ENCODE peak calls at places on chromosomes 1 and 21, in seven cellular contexts. One of them, this sample, is unnamed.

GRCh38 chr1:50661626-50662025 is 238.4 kb upstream of the DMRTA2 start:
- DNase-seq in body of pancreas: no peak
- DNase-seq in esophagus squamous epithelium: no peak
- DNase-seq in nephron progenitor cell: no peak
- DNase-seq in neural crest cell: no peak
- DNase-seq in RWPE1: no peak
- DNase-seq in heart left ventricle: no peak
- DNase-seq in this sample: no peak

GRCh38 chr1:37497832-37498231 is 16.7 kb downstream of the MEAF6 start:
- DNase-seq in neural crest cell: no peak
- DNase-seq in RWPE1: no peak
- DNase-seq in heart left ventricle: no peak
- DNase-seq in body of pancreas: peak
- DNase-seq in esophagus squamous epithelium: no peak
- DNase-seq in nephron progenitor cell: no peak
- DNase-seq in this sample: no peak

GRCh38 chr1:39134768-39135333 is 69.6 kb upstream of the MACF1 start:
- DNase-seq in RWPE1: no peak
- DNase-seq in heart left ventricle: no peak
- DNase-seq in body of pancreas: no peak
- DNase-seq in esophagus squamous epithelium: no peak
- DNase-seq in neural crest cell: no peak
- DNase-seq in nephron progenitor cell: no peak
- DNase-seq in this sample: no peak

GRCh38 chr1:236685205-236685916 is 938 bp upstream of the ACTN2 start:
- DNase-seq in body of pancreas: no peak
- DNase-seq in nephron progenitor cell: no peak
- DNase-seq in neural crest cell: no peak
- DNase-seq in heart left ventricle: no peak
- DNase-seq in esophagus squamous epithelium: no peak
- DNase-seq in RWPE1: no peak
- DNase-seq in this sample: no peak

GRCh38 chr1:44289530-44289929 is 65.5 kb downstream of the ERI3 start:
- DNase-seq in neural crest cell: no peak
- DNase-seq in body of pancreas: peak
- DNase-seq in RWPE1: no peak
- DNase-seq in esophagus squamous epithelium: no peak
- DNase-seq in nephron progenitor cell: no peak
- DNase-seq in heart left ventricle: no peak
- DNase-seq in this sample: no peak

GRCh38 chr1:66947267-66947666 is 22.5 kb downstream of the MIER1 start:
- DNase-seq in esophagus squamous epithelium: no peak
- DNase-seq in heart left ventricle: no peak
- DNase-seq in RWPE1: no peak
- DNase-seq in nephron progenitor cell: no peak
- DNase-seq in body of pancreas: no peak
- DNase-seq in neural crest cell: no peak
- DNase-seq in this sample: no peak

GRCh38 chr1:156876281-156876680 is 15.6 kb downstream of the NTRK1 start:
- DNase-seq in neural crest cell: no peak
- DNase-seq in esophagus squamous epithelium: no peak
- DNase-seq in body of pancreas: no peak
- DNase-seq in RWPE1: no peak
- DNase-seq in heart left ventricle: peak
- DNase-seq in nephron progenitor cell: peak
- DNase-seq in this sample: no peak

GRCh38 chr1:22111620-22112019 is 31.3 kb downstream of the WNT4 start:
- DNase-seq in esophagus squamous epithelium: no peak
- DNase-seq in neural crest cell: no peak
- DNase-seq in heart left ventricle: no peak
- DNase-seq in RWPE1: no peak
- DNase-seq in body of pancreas: no peak
- DNase-seq in nephron progenitor cell: no peak
- DNase-seq in this sample: no peak

GRCh38 chr1:113027008-113027407 is 46.0 kb upstream of the LRIG2 start:
- DNase-seq in heart left ventricle: no peak
- DNase-seq in esophagus squamous epithelium: no peak
- DNase-seq in RWPE1: no peak
- DNase-seq in nephron progenitor cell: peak
- DNase-seq in body of pancreas: no peak
- DNase-seq in neural crest cell: no peak
- DNase-seq in this sample: no peak

GRCh38 chr1:6103111-6103853 is 57.6 kb downstream of the KCNAB2 start:
- DNase-seq in esophagus squamous epithelium: no peak
- DNase-seq in nephron progenitor cell: peak
- DNase-seq in RWPE1: no peak
- DNase-seq in body of pancreas: peak
- DNase-seq in heart left ventricle: peak
- DNase-seq in neural crest cell: no peak
- DNase-seq in this sample: no peak

GRCh38 chr1:32448773-32449456 is 16.0 kb upstream of the ZBTB8B start:
- DNase-seq in esophagus squamous epithelium: no peak
- DNase-seq in body of pancreas: no peak
- DNase-seq in RWPE1: no peak
- DNase-seq in nephron progenitor cell: peak
- DNase-seq in neural crest cell: peak
- DNase-seq in heart left ventricle: no peak
- DNase-seq in this sample: peak

GRCh38 chr21:14531927-14532326 is 14.2 kb downstream of the SAMSN1 start:
- DNase-seq in heart left ventricle: no peak
- DNase-seq in body of pancreas: no peak
- DNase-seq in nephron progenitor cell: peak
- DNase-seq in esophagus squamous epithelium: no peak
- DNase-seq in neural crest cell: no peak
- DNase-seq in RWPE1: no peak
- DNase-seq in this sample: no peak

GRCh38 chr1:203443296-203443695 is 32.3 kb upstream of the PRELP start:
- DNase-seq in neural crest cell: no peak
- DNase-seq in esophagus squamous epithelium: no peak
- DNase-seq in RWPE1: no peak
- DNase-seq in body of pancreas: no peak
- DNase-seq in nephron progenitor cell: no peak
- DNase-seq in heart left ventricle: no peak
- DNase-seq in this sample: no peak

GRCh38 chr1:64664287-64664686 is 80.6 kb upstream of the RAVER2 start:
- DNase-seq in neural crest cell: peak
- DNase-seq in esophagus squamous epithelium: no peak
- DNase-seq in RWPE1: no peak
- DNase-seq in heart left ventricle: no peak
- DNase-seq in nephron progenitor cell: no peak
- DNase-seq in body of pancreas: no peak
- DNase-seq in this sample: no peak

DNA sequence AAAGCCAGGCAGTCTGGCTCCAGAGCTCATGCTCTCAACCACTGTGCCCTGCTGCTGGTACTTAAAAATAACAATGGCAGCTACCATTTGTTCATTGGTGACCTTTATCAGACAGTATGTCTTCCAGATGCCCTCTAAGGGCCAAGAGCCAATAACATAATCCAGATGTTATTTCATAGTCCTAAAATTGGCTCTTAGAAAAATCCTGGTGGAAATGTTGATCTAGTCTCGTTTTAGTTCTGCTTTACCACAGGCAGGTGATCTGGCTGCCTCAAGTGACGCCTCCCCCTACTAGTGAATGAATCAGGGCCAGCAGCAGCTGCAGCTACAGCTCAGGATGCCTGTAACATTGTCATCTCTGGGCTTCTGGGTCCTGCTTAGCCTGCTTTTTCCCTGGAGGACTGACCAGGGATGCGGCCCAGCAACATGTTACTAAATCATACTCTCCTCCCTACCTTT is 12.6 kb upstream of the HMGN2 start:
- DNase-seq in nephron progenitor cell: no peak
- DNase-seq in neural crest cell: no peak
- DNase-seq in esophagus squamous epithelium: no peak
- DNase-seq in RWPE1: no peak
- DNase-seq in heart left ventricle: no peak
- DNase-seq in body of pancreas: no peak
- DNase-seq in this sample: no peak
- TF ChIP-seq CTCF in nephron progenitor cell: no peak
- TF ChIP-seq CTCF in neural crest cell: no peak
- TF ChIP-seq CTCF in esophagus squamous epithelium: no peak
- TF ChIP-seq CTCF in RWPE1: no peak
- TF ChIP-seq CTCF in heart left ventricle: no peak
- TF ChIP-seq CTCF in body of pancreas: no peak
- TF ChIP-seq CTCF in this sample: no peak

DNA sequence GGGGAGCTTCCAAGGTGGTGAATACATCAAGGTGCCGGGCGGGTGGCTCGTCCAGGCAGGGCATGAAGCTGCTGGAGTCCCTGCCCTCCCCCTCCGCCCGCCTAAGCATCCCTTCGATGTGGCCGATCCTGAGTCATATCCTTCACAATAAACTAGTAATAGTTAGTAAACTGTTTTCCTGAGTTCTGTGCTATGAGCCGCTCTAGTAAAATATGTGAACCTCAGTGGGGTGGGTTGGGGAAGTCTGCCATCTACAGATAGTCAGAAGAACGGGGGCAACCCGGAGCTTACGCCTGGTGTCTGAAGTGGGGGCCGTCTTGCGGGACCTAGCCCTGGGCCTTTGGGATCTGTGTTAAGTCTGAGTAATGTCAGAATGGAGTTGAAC is 21.6 kb downstream of the C2CD2 start:
- DNase-seq in RWPE1: peak
- DNase-seq in nephron progenitor cell: no peak
- DNase-seq in esophagus squamous epithelium: no peak
- DNase-seq in neural crest cell: no peak
- DNase-seq in heart left ventricle: no peak
- DNase-seq in body of pancreas: no peak
- DNase-seq in this sample: no peak
- TF ChIP-seq CTCF in RWPE1: no peak
- TF ChIP-seq CTCF in nephron progenitor cell: no peak
- TF ChIP-seq CTCF in esophagus squamous epithelium: no peak
- TF ChIP-seq CTCF in neural crest cell: no peak
- TF ChIP-seq CTCF in heart left ventricle: no peak
- TF ChIP-seq CTCF in body of pancreas: no peak
- TF ChIP-seq CTCF in this sample: peak

GRCh38 chr1:193190096-193190744 is 3.8 kb upstream of the B3GALT2 start:
- DNase-seq in body of pancreas: no peak
- DNase-seq in esophagus squamous epithelium: no peak
- DNase-seq in neural crest cell: no peak
- DNase-seq in heart left ventricle: no peak
- DNase-seq in nephron progenitor cell: no peak
- DNase-seq in RWPE1: no peak
- DNase-seq in this sample: no peak
- TF ChIP-seq CTCF in body of pancreas: peak
- TF ChIP-seq CTCF in esophagus squamous epithelium: peak
- TF ChIP-seq CTCF in neural crest cell: peak
- TF ChIP-seq CTCF in heart left ventricle: peak
- TF ChIP-seq CTCF in nephron progenitor cell: no peak
- TF ChIP-seq CTCF in RWPE1: peak
- TF ChIP-seq CTCF in this sample: peak

GRCh38 chr1:226185153-226186036 is 1.1 kb downstream of the ACBD3 start:
- DNase-seq in esophagus squamous epithelium: no peak
- DNase-seq in body of pancreas: no peak
- DNase-seq in RWPE1: no peak
- DNase-seq in nephron progenitor cell: no peak
- DNase-seq in heart left ventricle: no peak
- DNase-seq in neural crest cell: no peak
- DNase-seq in this sample: peak

GRCh38 chr1:226187380-226187779 is 839 bp upstream of the ACBD3 start:
- DNase-seq in body of pancreas: no peak
- DNase-seq in neural crest cell: no peak
- DNase-seq in heart left ventricle: no peak
- DNase-seq in esophagus squamous epithelium: no peak
- DNase-seq in RWPE1: no peak
- DNase-seq in nephron progenitor cell: no peak
- DNase-seq in this sample: no peak

GRCh38 chr1:226186124-226187018 is at the start of gene ACBD3:
- DNase-seq in esophagus squamous epithelium: peak
- DNase-seq in body of pancreas: peak
- DNase-seq in RWPE1: peak
- DNase-seq in heart left ventricle: peak
- DNase-seq in nephron progenitor cell: peak
- DNase-seq in neural crest cell: peak
- DNase-seq in this sample: peak

GRCh38 chr1:226187019-226187322 is 430 bp upstream of the ACBD3 start:
- DNase-seq in nephron progenitor cell: no peak
- DNase-seq in neural crest cell: no peak
- DNase-seq in body of pancreas: no peak
- DNase-seq in esophagus squamous epithelium: no peak
- DNase-seq in heart left ventricle: no peak
- DNase-seq in RWPE1: no peak
- DNase-seq in this sample: no peak

GRCh38 chr1:226181996-226182714 is 4.4 kb downstream of the ACBD3 start:
- DNase-seq in esophagus squamous epithelium: no peak
- DNase-seq in RWPE1: peak
- DNase-seq in body of pancreas: peak
- DNase-seq in nephron progenitor cell: peak
- DNase-seq in neural crest cell: no peak
- DNase-seq in heart left ventricle: no peak
- DNase-seq in this sample: peak
- TF ChIP-seq CTCF in esophagus squamous epithelium: peak
- TF ChIP-seq CTCF in RWPE1: peak
- TF ChIP-seq CTCF in body of pancreas: peak
- TF ChIP-seq CTCF in nephron progenitor cell: no peak
- TF ChIP-seq CTCF in neural crest cell: no peak
- TF ChIP-seq CTCF in heart left ventricle: peak
- TF ChIP-seq CTCF in this sample: peak

DNA sequence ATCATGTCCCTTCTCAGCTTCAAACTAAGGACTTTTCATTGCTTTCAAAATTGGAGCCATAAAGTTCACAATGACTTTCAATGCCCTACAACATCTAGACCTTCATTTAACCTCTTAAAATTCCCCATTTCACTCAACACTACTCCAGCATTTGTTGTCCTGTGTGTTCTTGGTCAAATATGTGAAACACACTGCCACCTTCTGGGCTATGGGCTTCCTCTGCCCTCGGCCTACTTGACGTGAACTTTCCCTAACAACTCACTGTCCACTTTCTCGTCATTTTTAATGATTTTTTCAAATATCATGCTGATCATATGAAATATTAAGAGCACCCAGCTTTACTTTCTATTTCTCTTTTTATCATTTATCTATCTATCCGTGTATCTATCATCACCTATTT is 2018.4 kb downstream of the NCAM2 start:
- DNase-seq in esophagus squamous epithelium: no peak
- DNase-seq in heart left ventricle: no peak
- DNase-seq in neural crest cell: peak
- DNase-seq in body of pancreas: no peak
- DNase-seq in nephron progenitor cell: peak
- DNase-seq in RWPE1: no peak
- DNase-seq in this sample: peak
- TF ChIP-seq CTCF in esophagus squamous epithelium: no peak
- TF ChIP-seq CTCF in heart left ventricle: no peak
- TF ChIP-seq CTCF in neural crest cell: peak
- TF ChIP-seq CTCF in body of pancreas: no peak
- TF ChIP-seq CTCF in nephron progenitor cell: peak
- TF ChIP-seq CTCF in RWPE1: no peak
- TF ChIP-seq CTCF in this sample: no peak